ENCODE peak calls at places on chromosomes 13 and 19, in nine cellular contexts. D is heart right ventricle, L is ascending aorta, G is DND-41, J is PC-3, X is HepG2, S is fibroblast of lung, Q is ovary, H is breast epithelium. K is an unnamed sample. For H3K4me1 and H3K36me3, the result is how much of the 10 kb centered on the place peaks cover.

GRCh38 chr19:30648321-30648720 is 276.1 kb downstream of the ZNF536 start:
- DNase-seq in D (no peak), L (no peak), G (no peak), J (no peak), X (no peak), S (no peak), Q (no peak), H (no peak), K (no peak)

GRCh38 chr19:27806471-27807070 is 1406.4 kb downstream of the UQCRFS1 start:
- DNase-seq in D (no peak), L (no peak), G (no peak), J (no peak), X (no peak), S (no peak), Q (no peak), H (no peak), K (no peak)

GRCh38 chr13:93476175-93476574 is 249.6 kb downstream of the GPC6 start:
- DNase-seq in D (no peak), L (no peak), G (no peak), J (peak), X (peak), S (peak), Q (no peak), H (no peak), K (no peak)

GRCh38 chr19:12015015-12015752 is 20.3 kb downstream of the ZNF433 start:
- DNase-seq in D (no peak), L (no peak), G (no peak), J (no peak), X (no peak), S (peak), Q (no peak), H (no peak), K (no peak)

GRCh38 chr13:30832845-30833332 is 73.2 kb upstream of the MEDAG start:
- DNase-seq in D (no peak), L (no peak), G (no peak), J (peak), X (peak), S (peak), Q (peak), H (peak), K (peak)

GRCh38 chr19:20926796-20927195 is 3.7 kb downstream of the ZNF85 start:
- DNase-seq in D (no peak), L (no peak), G (no peak), J (no peak), X (peak), S (peak), Q (no peak), H (no peak), K (no peak)

GRCh38 chr13:48542581-48543341 is 9.9 kb upstream of the RCBTB2 start:
- DNase-seq in D (peak), L (no peak), G (peak), J (no peak), X (peak), S (peak), Q (peak), H (no peak), K (peak)

GRCh38 chr13:108964601-108965000 is 335.2 kb downstream of the MYO16 start:
- DNase-seq in D (no peak), L (no peak), G (no peak), J (no peak), X (no peak), S (peak), Q (no peak), H (no peak), K (no peak)

GRCh38 chr13:26202365-26202972 is 19.6 kb downstream of the RNF6 start:
- DNase-seq in D (no peak), L (no peak), G (no peak), J (no peak), X (no peak), S (peak), Q (no peak), H (no peak), K (no peak)

GRCh38 chr19:56637976-56638555 is 4.9 kb upstream of the SMIM17 start:
- DNase-seq in D (peak), L (no peak), G (peak), J (peak), X (peak), S (peak), Q (peak), H (peak), K (peak)

GRCh38 chr13:101157261-101157660 is 259.0 kb downstream of the NALCN start:
- DNase-seq in D (no peak), L (no peak), G (no peak), J (no peak), X (no peak), S (peak), Q (no peak), H (no peak), K (no peak)

GRCh38 chr19:49327878-49328544 is 3.0 kb upstream of the SLC6A16 start:
- DNase-seq in D (no peak), L (no peak), G (peak), J (peak), X (peak), S (peak), Q (no peak), H (no peak), K (no peak)

GRCh38 chr13:28449826-28450773 is 44.8 kb downstream of the FLT1 start:
- DNase-seq in D (no peak), L (no peak), G (no peak), J (peak), X (no peak), S (no peak), Q (no peak), H (no peak), K (no peak)

GRCh38 chr13:39051157-39051556 is 12.9 kb downstream of the NHLRC3 start:
- DNase-seq in D (no peak), L (no peak), G (no peak), J (peak), X (peak), S (peak), Q (no peak), H (no peak), K (no peak)

GRCh38 chr19:5539431-5539833 is 28.3 kb downstream of the TINCR start:
- DNase-seq in D (peak), L (no peak), G (no peak), J (no peak), X (no peak), S (peak), Q (no peak), H (no peak), K (no peak)

GRCh38 chr13:83666126-83666525 is 216.1 kb downstream of the SLITRK1 start:
- DNase-seq in D (no peak), L (no peak), G (no peak), J (no peak), X (no peak), S (peak), Q (no peak), H (no peak), K (no peak)

GRCh38 chr13:94716016-94716415 is 3.7 kb upstream of the SOX21 start:
- DNase-seq in D (no peak), L (no peak), G (no peak), J (peak), X (no peak), S (no peak), Q (no peak), H (no peak), K (no peak)

GRCh38 chr13:113359556-113359955 is 4.4 kb downstream of the GRTP1 start:
- DNase-seq in D (no peak), L (no peak), G (no peak), J (no peak), X (no peak), S (no peak), Q (no peak), H (no peak), K (no peak)

GRCh38 chr19:28737021-28737525 is 475.9 kb downstream of the UQCRFS1 start:
- DNase-seq in D (no peak), L (no peak), G (peak), J (peak), X (peak), S (peak), Q (no peak), H (no peak), K (no peak)

GRCh38 chr19:8491574-8491973 is 10.9 kb downstream of the PRAM1 start:
- DNase-seq in D (no peak), L (no peak), G (no peak), J (no peak), X (no peak), S (no peak), Q (no peak), H (no peak), K (peak)

GRCh38 chr13:26198116-26198515 is 24.0 kb downstream of the RNF6 start:
- DNase-seq in D (no peak), L (no peak), G (no peak), J (no peak), X (no peak), S (no peak), Q (no peak), H (no peak), K (no peak)

GRCh38 chr13:64910061-64910460 is 2320.1 kb downstream of the PCDH9 start:
- DNase-seq in D (no peak), L (no peak), G (no peak), J (no peak), X (no peak), S (peak), Q (no peak), H (no peak), K (no peak)

GRCh38 chr13:27131202-27131623 is 40.4 kb downstream of the USP12 start:
- DNase-seq in D (no peak), L (no peak), G (no peak), J (peak), X (no peak), S (peak), Q (no peak), H (no peak), K (no peak)

GRCh38 chr19:7418575-7418974 is 69.8 kb downstream of the ARHGEF18 start:
- DNase-seq in D (no peak), L (no peak), G (no peak), J (no peak), X (no peak), S (no peak), Q (no peak), H (no peak), K (no peak)

GRCh38 chr19:46186717-46187101 is 38.7 kb downstream of the IGFL2 start:
- DNase-seq in D (no peak), L (no peak), G (no peak), J (no peak), X (no peak), S (no peak), Q (no peak), H (no peak), K (no peak)

GRCh38 chr13:43054803-43055802 is 31.7 kb downstream of the DNAJC15 start:
- DNase-seq in D (peak), L (no peak), G (peak), J (peak), X (peak), S (peak), Q (peak), H (no peak), K (no peak)

GRCh38 chr19:7862413-7862951 is 11.7 kb downstream of the PRR36 start:
- DNase-seq in D (peak), L (no peak), G (peak), J (no peak), X (no peak), S (peak), Q (peak), H (peak), K (peak)

GRCh38 chr13:70527553-70527952 is 419.3 kb upstream of the KLHL1 start:
- DNase-seq in D (no peak), L (no peak), G (no peak), J (no peak), X (no peak), S (no peak), Q (no peak), H (no peak), K (no peak)

GRCh38 chr13:19818223-19818842 is 35.6 kb upstream of the PSPC1 start:
- DNase-seq in D (no peak), L (no peak), G (peak), J (peak), X (peak), S (no peak), Q (no peak), H (peak), K (peak)

GRCh38 chr13:86840250-86841191 is 830.6 kb upstream of the SLITRK5 start:
- DNase-seq in D (no peak), L (no peak), G (no peak), J (no peak), X (no peak), S (no peak), Q (no peak), H (no peak), K (peak)

GRCh38 chr13:73141292-73141771 is 82.5 kb downstream of the KLF5 start:
- DNase-seq in D (no peak), L (no peak), G (no peak), J (no peak), X (peak), S (peak), Q (no peak), H (no peak), K (no peak)

GRCh38 chr19:16113727-16114126 is 2.0 kb downstream of the RAB8A start:
- DNase-seq in D (no peak), L (no peak), G (no peak), J (no peak), X (no peak), S (no peak), Q (no peak), H (no peak), K (no peak)

GRCh38 chr19:45729774-45730388 is 815 bp downstream of the FBXO46 start:
- DNase-seq in D (no peak), L (no peak), G (no peak), J (no peak), X (no peak), S (no peak), Q (no peak), H (no peak), K (no peak)

GRCh38 chr13:61685683-61686013 is 270.0 kb upstream of the PCDH20 start:
- DNase-seq in D (no peak), L (no peak), G (no peak), J (no peak), X (peak), S (no peak), Q (no peak), H (no peak), K (no peak)

GRCh38 chr19:53991224-53992113 is at the start of gene CACNG6:
- DNase-seq in D (no peak), L (no peak), G (no peak), J (peak), X (no peak), S (peak), Q (no peak), H (no peak), K (no peak)

DNA sequence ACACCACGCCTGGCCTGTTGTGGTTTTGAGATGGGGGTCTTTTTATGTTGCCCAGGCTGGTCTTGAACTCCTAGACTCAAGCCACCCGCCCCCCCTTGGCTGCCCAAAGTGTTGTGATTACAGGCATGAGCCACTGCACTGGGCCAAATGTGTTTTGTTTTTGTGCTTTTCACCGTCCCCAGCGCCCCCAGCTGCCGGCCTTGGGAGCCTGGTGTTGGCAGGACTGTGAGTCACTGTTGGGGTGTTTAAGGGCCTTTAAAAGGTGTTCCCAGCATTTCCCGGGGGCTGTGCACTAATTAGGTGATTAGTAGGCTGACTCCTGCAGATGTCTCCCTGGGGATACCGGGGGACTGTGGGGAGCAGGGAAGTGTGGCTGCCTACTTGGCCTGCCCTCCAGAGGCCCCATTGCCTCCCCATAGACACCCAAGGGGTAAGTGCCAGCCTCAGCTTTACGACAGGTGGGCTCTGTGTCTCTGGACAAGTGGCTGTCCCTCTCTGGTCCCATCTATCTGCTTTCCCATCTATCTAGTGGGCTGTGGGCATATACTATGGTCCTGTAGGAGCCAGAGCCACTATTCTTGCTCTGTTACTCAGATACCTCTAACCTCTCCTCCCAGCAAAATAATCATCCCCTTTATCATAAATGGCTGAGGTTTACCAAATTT is 11.8 kb upstream of the TLE5 start:
- DNase-seq in D (no peak), L (no peak), G (no peak), J (no peak), X (no peak), S (no peak), Q (no peak), H (no peak), K (peak)
- TF ChIP-seq CTCF in D (peak), L (no peak), G (no peak), J (no peak), X (peak), S (no peak), Q (no peak), H (no peak), K (no peak)

GRCh38 chr19:18225355-18225701 is 910 bp downstream of the PDE4C start:
- DNase-seq in D (no peak), L (no peak), G (no peak), J (no peak), X (no peak), S (no peak), Q (no peak), H (no peak), K (no peak)

GRCh38 chr19:18229474-18229873 is 3.2 kb upstream of the PDE4C start:
- DNase-seq in D (no peak), L (no peak), G (no peak), J (no peak), X (no peak), S (no peak), Q (no peak), H (no peak), K (no peak)

GRCh38 chr19:18227781-18228271 is 1.6 kb upstream of the PDE4C start:
- DNase-seq in D (no peak), L (no peak), G (no peak), J (no peak), X (no peak), S (no peak), Q (no peak), H (no peak), K (no peak)

GRCh38 chr19:18225702-18226468 is at the start of gene PDE4C:
- DNase-seq in D (peak), L (no peak), G (no peak), J (no peak), X (no peak), S (no peak), Q (no peak), H (no peak), K (peak)

GRCh38 chr19:18226956-18227780 is 930 bp upstream of the PDE4C start:
- DNase-seq in D (no peak), L (no peak), G (no peak), J (no peak), X (no peak), S (no peak), Q (no peak), H (no peak), K (no peak)
- H3K4me1 ChIP-seq in D (under half), L (under half), G (under half), J (under half), X (half or more), S (under half), Q (under half), H (under half), K (under half)

DNA sequence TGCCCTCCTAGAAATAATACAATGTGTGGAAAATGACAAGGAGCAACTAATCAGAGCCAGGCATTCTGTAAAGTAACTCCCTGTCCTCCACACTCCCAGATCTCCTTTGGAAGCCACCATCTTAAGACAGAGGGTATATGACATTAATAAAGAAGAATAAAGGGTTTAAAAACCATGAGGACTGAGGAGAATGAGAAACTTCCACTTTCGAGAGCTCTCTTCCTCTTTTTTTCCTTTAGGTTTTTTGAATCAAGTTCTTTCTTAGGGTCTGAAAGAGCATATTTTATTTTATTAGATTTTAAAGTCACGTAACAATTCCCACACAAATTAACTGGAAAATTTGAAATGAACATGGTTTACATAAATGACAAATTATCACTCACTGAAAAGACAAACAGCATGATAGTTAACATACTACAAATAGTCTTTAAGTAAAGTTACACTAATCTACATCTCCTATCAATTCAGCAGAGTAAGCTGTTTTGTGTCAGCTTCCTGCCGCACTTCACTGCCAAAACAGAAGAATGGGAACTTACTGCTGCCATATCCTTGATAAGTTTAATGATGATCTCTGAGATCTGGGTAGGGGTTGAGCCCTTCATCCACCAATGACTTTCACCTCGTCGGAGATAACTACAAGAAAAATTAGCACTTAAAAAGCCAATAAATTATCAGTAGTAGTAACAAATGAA is 38.6 kb upstream of the FBXL3 start:
- DNase-seq in D (no peak), L (no peak), G (no peak), J (no peak), X (no peak), S (no peak), Q (no peak), H (no peak), K (no peak)
- H3K36me3 ChIP-seq in D (under half), L (half or more), G (half or more), J (under half), X (under half), S (under half), Q (under half), H (under half), K (under half)

GRCh38 chr13:51249767-51250741 is 27.9 kb downstream of the FAM124A start:
- DNase-seq in D (no peak), L (no peak), G (no peak), J (no peak), X (peak), S (no peak), Q (no peak), H (no peak), K (no peak)
- TF ChIP-seq CTCF in D (peak), L (no peak), G (peak), J (peak), X (no peak), S (no peak), Q (no peak), H (no peak), K (peak)

GRCh38 chr19:38868551-38868950 is 9.5 kb downstream of the RINL start:
- DNase-seq in D (no peak), L (no peak), G (no peak), J (no peak), X (no peak), S (no peak), Q (no peak), H (no peak), K (no peak)

GRCh38 chr19:38869160-38869835 is 8.8 kb downstream of the RINL start:
- DNase-seq in D (no peak), L (no peak), G (no peak), J (no peak), X (no peak), S (no peak), Q (no peak), H (no peak), K (no peak)

GRCh38 chr19:38870612-38871011 is 7.5 kb downstream of the RINL start:
- DNase-seq in D (no peak), L (no peak), G (no peak), J (no peak), X (no peak), S (no peak), Q (no peak), H (no peak), K (no peak)

GRCh38 chr19:38867176-38867780 is 10.8 kb downstream of the RINL start:
- DNase-seq in D (no peak), L (no peak), G (no peak), J (no peak), X (no peak), S (no peak), Q (no peak), H (no peak), K (no peak)

DNA sequence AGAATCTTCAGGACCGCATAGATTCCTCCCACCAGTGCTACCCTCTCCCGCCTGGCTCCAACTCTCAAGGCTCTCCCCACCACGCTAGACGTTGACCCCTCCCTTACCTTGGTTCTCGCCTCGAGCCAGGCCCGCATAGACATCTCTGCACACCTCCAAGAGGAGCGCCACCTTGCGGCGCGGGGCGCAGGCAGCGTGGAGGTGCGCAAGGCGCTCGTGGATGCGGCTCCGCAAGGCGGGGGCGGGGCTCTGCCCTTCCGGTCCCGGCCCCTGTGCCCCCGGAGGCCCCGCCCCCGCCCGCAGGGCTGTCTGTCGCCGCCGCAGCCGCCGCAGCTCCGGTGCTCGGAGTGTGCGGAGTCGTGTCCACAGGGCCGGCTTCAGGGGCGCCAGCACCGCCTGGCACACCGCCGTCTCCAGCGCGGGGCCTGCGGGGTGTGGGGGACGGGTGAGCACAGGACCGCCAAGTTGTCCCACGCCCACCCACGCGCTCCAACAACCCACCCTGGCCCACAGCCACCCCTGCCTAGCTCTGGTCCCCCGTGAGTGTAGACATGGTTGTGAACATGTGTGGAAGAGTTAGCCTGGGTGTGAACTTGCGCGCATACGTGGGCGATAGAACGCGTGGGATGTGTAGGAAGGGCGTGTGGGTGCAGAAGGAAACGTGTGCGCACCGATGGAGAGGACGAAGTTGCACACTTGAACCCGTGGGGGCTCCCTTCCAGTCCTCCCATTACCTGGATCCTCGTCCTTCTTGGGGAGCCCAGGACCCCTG is 8.1 kb downstream of the RINL start:
- DNase-seq in D (peak), L (no peak), G (peak), J (no peak), X (no peak), S (peak), Q (peak), H (peak), K (peak)
- H3K4me1 ChIP-seq in D (under half), L (under half), G (under half), J (under half), X (under half), S (under half), Q (under half), H (under half), K (under half)